ENCODE peak calls at places on chromosomes 13 and 19, in ten cellular contexts. One of them, this sample, is unnamed.

GRCh38 chr19:54247106-54247930 is 4.7 kb upstream of the LILRA6 start:
- DNase-seq in NCI-H446: no peak
- DNase-seq in CD8-positive, alpha-beta T cell: no peak
- DNase-seq in upper lobe of right lung: no peak
- DNase-seq in COR-L47: no peak
- DNase-seq in dorsolateral prefrontal cortex: no peak
- DNase-seq in fibroblast of the aortic adventitia: no peak
- DNase-seq in stimulated activated CD8-positive, alpha-beta memory T cell treated with anti-CD3 and anti-CD28 coated beads, Interleukin-4, amount 100 ng/mL, for 1 hour: no peak
- DNase-seq in GM10248: no peak
- DNase-seq in MCF 10A: no peak
- DNase-seq in this sample: no peak

GRCh38 chr13:75432045-75432444 is 49.9 kb downstream of the TBC1D4 start:
- DNase-seq in stimulated activated CD8-positive, alpha-beta memory T cell treated with anti-CD3 and anti-CD28 coated beads, Interleukin-4, amount 100 ng/mL, for 1 hour: no peak
- DNase-seq in COR-L47: no peak
- DNase-seq in NCI-H446: no peak
- DNase-seq in MCF 10A: no peak
- DNase-seq in fibroblast of the aortic adventitia: peak
- DNase-seq in dorsolateral prefrontal cortex: no peak
- DNase-seq in upper lobe of right lung: no peak
- DNase-seq in GM10248: no peak
- DNase-seq in CD8-positive, alpha-beta T cell: no peak
- DNase-seq in this sample: peak

GRCh38 chr19:44072543-44073401 is 813 bp downstream of the ZNF284 start:
- DNase-seq in upper lobe of right lung: no peak
- DNase-seq in CD8-positive, alpha-beta T cell: no peak
- DNase-seq in NCI-H446: no peak
- DNase-seq in stimulated activated CD8-positive, alpha-beta memory T cell treated with anti-CD3 and anti-CD28 coated beads, Interleukin-4, amount 100 ng/mL, for 1 hour: no peak
- DNase-seq in fibroblast of the aortic adventitia: peak
- DNase-seq in MCF 10A: peak
- DNase-seq in dorsolateral prefrontal cortex: no peak
- DNase-seq in GM10248: peak
- DNase-seq in COR-L47: no peak
- DNase-seq in this sample: peak

GRCh38 chr19:46840157-46840942 is 10.3 kb downstream of the AP2S1 start:
- DNase-seq in fibroblast of the aortic adventitia: peak
- DNase-seq in NCI-H446: peak
- DNase-seq in GM10248: peak
- DNase-seq in stimulated activated CD8-positive, alpha-beta memory T cell treated with anti-CD3 and anti-CD28 coated beads, Interleukin-4, amount 100 ng/mL, for 1 hour: no peak
- DNase-seq in COR-L47: peak
- DNase-seq in MCF 10A: peak
- DNase-seq in upper lobe of right lung: peak
- DNase-seq in dorsolateral prefrontal cortex: peak
- DNase-seq in CD8-positive, alpha-beta T cell: no peak
- DNase-seq in this sample: peak

GRCh38 chr13:111158136-111158805 is 43.2 kb downstream of the ARHGEF7 start:
- DNase-seq in CD8-positive, alpha-beta T cell: no peak
- DNase-seq in dorsolateral prefrontal cortex: no peak
- DNase-seq in fibroblast of the aortic adventitia: peak
- DNase-seq in GM10248: no peak
- DNase-seq in upper lobe of right lung: no peak
- DNase-seq in stimulated activated CD8-positive, alpha-beta memory T cell treated with anti-CD3 and anti-CD28 coated beads, Interleukin-4, amount 100 ng/mL, for 1 hour: no peak
- DNase-seq in MCF 10A: no peak
- DNase-seq in COR-L47: no peak
- DNase-seq in NCI-H446: no peak
- DNase-seq in this sample: no peak

GRCh38 chr13:112052213-112052612 is 14.7 kb upstream of the SOX1 start:
- DNase-seq in MCF 10A: no peak
- DNase-seq in GM10248: no peak
- DNase-seq in NCI-H446: no peak
- DNase-seq in CD8-positive, alpha-beta T cell: no peak
- DNase-seq in dorsolateral prefrontal cortex: no peak
- DNase-seq in COR-L47: no peak
- DNase-seq in fibroblast of the aortic adventitia: no peak
- DNase-seq in upper lobe of right lung: no peak
- DNase-seq in stimulated activated CD8-positive, alpha-beta memory T cell treated with anti-CD3 and anti-CD28 coated beads, Interleukin-4, amount 100 ng/mL, for 1 hour: no peak
- DNase-seq in this sample: no peak

GRCh38 chr19:4284176-4284958 is 5.3 kb downstream of the SHD start:
- DNase-seq in COR-L47: no peak
- DNase-seq in GM10248: no peak
- DNase-seq in dorsolateral prefrontal cortex: no peak
- DNase-seq in stimulated activated CD8-positive, alpha-beta memory T cell treated with anti-CD3 and anti-CD28 coated beads, Interleukin-4, amount 100 ng/mL, for 1 hour: no peak
- DNase-seq in upper lobe of right lung: no peak
- DNase-seq in NCI-H446: peak
- DNase-seq in MCF 10A: peak
- DNase-seq in fibroblast of the aortic adventitia: no peak
- DNase-seq in CD8-positive, alpha-beta T cell: no peak
- DNase-seq in this sample: peak

GRCh38 chr19:9757544-9758501 is 10.7 kb downstream of the ZNF846 start:
- DNase-seq in GM10248: no peak
- DNase-seq in upper lobe of right lung: no peak
- DNase-seq in stimulated activated CD8-positive, alpha-beta memory T cell treated with anti-CD3 and anti-CD28 coated beads, Interleukin-4, amount 100 ng/mL, for 1 hour: no peak
- DNase-seq in COR-L47: no peak
- DNase-seq in CD8-positive, alpha-beta T cell: no peak
- DNase-seq in dorsolateral prefrontal cortex: no peak
- DNase-seq in MCF 10A: no peak
- DNase-seq in NCI-H446: no peak
- DNase-seq in fibroblast of the aortic adventitia: no peak
- DNase-seq in this sample: no peak

GRCh38 chr19:54188224-54188871 is 1.0 kb downstream of the MBOAT7 start:
- DNase-seq in dorsolateral prefrontal cortex: peak
- DNase-seq in NCI-H446: no peak
- DNase-seq in upper lobe of right lung: peak
- DNase-seq in stimulated activated CD8-positive, alpha-beta memory T cell treated with anti-CD3 and anti-CD28 coated beads, Interleukin-4, amount 100 ng/mL, for 1 hour: no peak
- DNase-seq in GM10248: no peak
- DNase-seq in COR-L47: no peak
- DNase-seq in MCF 10A: peak
- DNase-seq in CD8-positive, alpha-beta T cell: peak
- DNase-seq in fibroblast of the aortic adventitia: peak
- DNase-seq in this sample: no peak

GRCh38 chr19:52120286-52120685 is 19.5 kb downstream of the ZNF616 start:
- DNase-seq in GM10248: no peak
- DNase-seq in CD8-positive, alpha-beta T cell: no peak
- DNase-seq in stimulated activated CD8-positive, alpha-beta memory T cell treated with anti-CD3 and anti-CD28 coated beads, Interleukin-4, amount 100 ng/mL, for 1 hour: no peak
- DNase-seq in dorsolateral prefrontal cortex: no peak
- DNase-seq in COR-L47: no peak
- DNase-seq in MCF 10A: no peak
- DNase-seq in upper lobe of right lung: no peak
- DNase-seq in NCI-H446: no peak
- DNase-seq in fibroblast of the aortic adventitia: no peak
- DNase-seq in this sample: no peak

GRCh38 chr19:35718345-35719041 is 690 bp downstream of the KMT2B start:
- DNase-seq in MCF 10A: peak
- DNase-seq in NCI-H446: no peak
- DNase-seq in COR-L47: no peak
- DNase-seq in GM10248: peak
- DNase-seq in CD8-positive, alpha-beta T cell: peak
- DNase-seq in upper lobe of right lung: peak
- DNase-seq in dorsolateral prefrontal cortex: peak
- DNase-seq in stimulated activated CD8-positive, alpha-beta memory T cell treated with anti-CD3 and anti-CD28 coated beads, Interleukin-4, amount 100 ng/mL, for 1 hour: no peak
- DNase-seq in fibroblast of the aortic adventitia: no peak
- DNase-seq in this sample: peak

GRCh38 chr19:51794865-51795490 is at the start of gene FPR3:
- DNase-seq in fibroblast of the aortic adventitia: no peak
- DNase-seq in upper lobe of right lung: no peak
- DNase-seq in dorsolateral prefrontal cortex: no peak
- DNase-seq in NCI-H446: no peak
- DNase-seq in CD8-positive, alpha-beta T cell: no peak
- DNase-seq in COR-L47: no peak
- DNase-seq in MCF 10A: no peak
- DNase-seq in GM10248: no peak
- DNase-seq in stimulated activated CD8-positive, alpha-beta memory T cell treated with anti-CD3 and anti-CD28 coated beads, Interleukin-4, amount 100 ng/mL, for 1 hour: no peak
- DNase-seq in this sample: no peak

GRCh38 chr13:99382428-99383133 is 75.4 kb upstream of the GPR183 start:
- DNase-seq in fibroblast of the aortic adventitia: no peak
- DNase-seq in CD8-positive, alpha-beta T cell: no peak
- DNase-seq in dorsolateral prefrontal cortex: no peak
- DNase-seq in NCI-H446: no peak
- DNase-seq in upper lobe of right lung: no peak
- DNase-seq in GM10248: no peak
- DNase-seq in MCF 10A: no peak
- DNase-seq in stimulated activated CD8-positive, alpha-beta memory T cell treated with anti-CD3 and anti-CD28 coated beads, Interleukin-4, amount 100 ng/mL, for 1 hour: no peak
- DNase-seq in COR-L47: no peak
- DNase-seq in this sample: peak

GRCh38 chr19:48249502-48250014 is 6.2 kb downstream of the CARD8 start:
- DNase-seq in COR-L47: no peak
- DNase-seq in dorsolateral prefrontal cortex: peak
- DNase-seq in CD8-positive, alpha-beta T cell: peak
- DNase-seq in GM10248: peak
- DNase-seq in fibroblast of the aortic adventitia: no peak
- DNase-seq in stimulated activated CD8-positive, alpha-beta memory T cell treated with anti-CD3 and anti-CD28 coated beads, Interleukin-4, amount 100 ng/mL, for 1 hour: peak
- DNase-seq in NCI-H446: no peak
- DNase-seq in upper lobe of right lung: peak
- DNase-seq in MCF 10A: no peak
- DNase-seq in this sample: no peak

GRCh38 chr19:11422163-11423068 is 3.3 kb upstream of the RGL3 start:
- DNase-seq in MCF 10A: peak
- DNase-seq in GM10248: peak
- DNase-seq in CD8-positive, alpha-beta T cell: peak
- DNase-seq in NCI-H446: no peak
- DNase-seq in fibroblast of the aortic adventitia: peak
- DNase-seq in dorsolateral prefrontal cortex: no peak
- DNase-seq in stimulated activated CD8-positive, alpha-beta memory T cell treated with anti-CD3 and anti-CD28 coated beads, Interleukin-4, amount 100 ng/mL, for 1 hour: no peak
- DNase-seq in COR-L47: no peak
- DNase-seq in upper lobe of right lung: peak
- DNase-seq in this sample: peak

GRCh38 chr19:18274303-18274775 is at the start of gene IQCN:
- DNase-seq in dorsolateral prefrontal cortex: no peak
- DNase-seq in COR-L47: no peak
- DNase-seq in NCI-H446: no peak
- DNase-seq in stimulated activated CD8-positive, alpha-beta memory T cell treated with anti-CD3 and anti-CD28 coated beads, Interleukin-4, amount 100 ng/mL, for 1 hour: no peak
- DNase-seq in MCF 10A: peak
- DNase-seq in fibroblast of the aortic adventitia: peak
- DNase-seq in CD8-positive, alpha-beta T cell: no peak
- DNase-seq in upper lobe of right lung: no peak
- DNase-seq in GM10248: no peak
- DNase-seq in this sample: peak

GRCh38 chr19:4567584-4568071 is 8.1 kb upstream of the SEMA6B start:
- DNase-seq in fibroblast of the aortic adventitia: peak
- DNase-seq in dorsolateral prefrontal cortex: peak
- DNase-seq in NCI-H446: peak
- DNase-seq in GM10248: no peak
- DNase-seq in upper lobe of right lung: peak
- DNase-seq in stimulated activated CD8-positive, alpha-beta memory T cell treated with anti-CD3 and anti-CD28 coated beads, Interleukin-4, amount 100 ng/mL, for 1 hour: peak
- DNase-seq in COR-L47: no peak
- DNase-seq in CD8-positive, alpha-beta T cell: peak
- DNase-seq in MCF 10A: peak
- DNase-seq in this sample: peak

GRCh38 chr13:96252903-96253302 is 163.0 kb downstream of the HS6ST3 start:
- DNase-seq in stimulated activated CD8-positive, alpha-beta memory T cell treated with anti-CD3 and anti-CD28 coated beads, Interleukin-4, amount 100 ng/mL, for 1 hour: no peak
- DNase-seq in GM10248: no peak
- DNase-seq in dorsolateral prefrontal cortex: no peak
- DNase-seq in MCF 10A: no peak
- DNase-seq in upper lobe of right lung: no peak
- DNase-seq in COR-L47: no peak
- DNase-seq in fibroblast of the aortic adventitia: no peak
- DNase-seq in NCI-H446: no peak
- DNase-seq in CD8-positive, alpha-beta T cell: no peak
- DNase-seq in this sample: no peak

GRCh38 chr13:33340631-33341030 is 55.1 kb upstream of the STARD13 start:
- DNase-seq in MCF 10A: peak
- DNase-seq in fibroblast of the aortic adventitia: peak
- DNase-seq in dorsolateral prefrontal cortex: no peak
- DNase-seq in CD8-positive, alpha-beta T cell: no peak
- DNase-seq in NCI-H446: no peak
- DNase-seq in GM10248: no peak
- DNase-seq in upper lobe of right lung: no peak
- DNase-seq in stimulated activated CD8-positive, alpha-beta memory T cell treated with anti-CD3 and anti-CD28 coated beads, Interleukin-4, amount 100 ng/mL, for 1 hour: no peak
- DNase-seq in COR-L47: no peak
- DNase-seq in this sample: no peak

GRCh38 chr19:55372316-55373081 is 2.2 kb upstream of the IL11 start:
- DNase-seq in MCF 10A: no peak
- DNase-seq in upper lobe of right lung: no peak
- DNase-seq in CD8-positive, alpha-beta T cell: no peak
- DNase-seq in dorsolateral prefrontal cortex: no peak
- DNase-seq in fibroblast of the aortic adventitia: peak
- DNase-seq in COR-L47: no peak
- DNase-seq in NCI-H446: no peak
- DNase-seq in stimulated activated CD8-positive, alpha-beta memory T cell treated with anti-CD3 and anti-CD28 coated beads, Interleukin-4, amount 100 ng/mL, for 1 hour: no peak
- DNase-seq in GM10248: no peak
- DNase-seq in this sample: no peak

GRCh38 chr19:2719910-2720776 is 1.0 kb downstream of the DIRAS1 start:
- DNase-seq in COR-L47: no peak
- DNase-seq in fibroblast of the aortic adventitia: peak
- DNase-seq in dorsolateral prefrontal cortex: peak
- DNase-seq in MCF 10A: peak
- DNase-seq in GM10248: no peak
- DNase-seq in stimulated activated CD8-positive, alpha-beta memory T cell treated with anti-CD3 and anti-CD28 coated beads, Interleukin-4, amount 100 ng/mL, for 1 hour: no peak
- DNase-seq in CD8-positive, alpha-beta T cell: no peak
- DNase-seq in NCI-H446: peak
- DNase-seq in upper lobe of right lung: no peak
- DNase-seq in this sample: peak

GRCh38 chr13:19888799-19889198 is 25.4 kb upstream of the ZMYM5 start:
- DNase-seq in MCF 10A: peak
- DNase-seq in dorsolateral prefrontal cortex: no peak
- DNase-seq in upper lobe of right lung: no peak
- DNase-seq in GM10248: no peak
- DNase-seq in CD8-positive, alpha-beta T cell: no peak
- DNase-seq in stimulated activated CD8-positive, alpha-beta memory T cell treated with anti-CD3 and anti-CD28 coated beads, Interleukin-4, amount 100 ng/mL, for 1 hour: no peak
- DNase-seq in NCI-H446: no peak
- DNase-seq in COR-L47: no peak
- DNase-seq in fibroblast of the aortic adventitia: peak
- DNase-seq in this sample: peak

This sample was measured in myocyte.